ENCODE peak calls at places on chromosomes 5 and 9, in eight cellular contexts. K, P, B, V, D, W, O and I are unnamed samples.
A peak's percentile ranks its signal among the peaks of the same experiment; 100 is the strongest.

GRCh38 chr9:98146101-98146991 is 27.3 kb upstream of the TRIM14 start:
- DNase-seq in K (peak; percentile 20), P (no peak), B (no peak), V (peak; percentile 90), D (no peak), W (no peak), O (peak; percentile 92), I (peak; percentile 72)

GRCh38 chr9:35553670-35554543 is 51.2 kb upstream of the TESK1 start:
- DNase-seq in K (peak; percentile 84), P (no peak), B (peak; percentile 67), V (peak; percentile 68), D (peak; percentile 41), W (peak; percentile 84), O (peak; percentile 64), I (peak; percentile 63)

GRCh38 chr5:54440456-54440893 is 15.0 kb upstream of the HSPB3 start:
- DNase-seq in K (no peak), P (no peak), B (peak; percentile 87), V (no peak), D (no peak), W (no peak), O (no peak), I (no peak)

GRCh38 chr9:21141427-21141882 is at the start of gene IFNW1:
- DNase-seq in K (no peak), P (no peak), B (no peak), V (no peak), D (no peak), W (no peak), O (no peak), I (no peak)

GRCh38 chr9:133866946-133867345 is 125.2 kb downstream of the VAV2 start:
- DNase-seq in K (no peak), P (no peak), B (no peak), V (no peak), D (no peak), W (no peak), O (no peak), I (no peak)

GRCh38 chr5:53403758-53404157 is 76.7 kb upstream of the FST start:
- DNase-seq in K (no peak), P (no peak), B (no peak), V (no peak), D (peak; percentile 79), W (no peak), O (no peak), I (no peak)

GRCh38 chr5:54719384-54720306 is 202.1 kb downstream of the SNX18 start:
- DNase-seq in K (peak; percentile 74), P (no peak), B (no peak), V (no peak), D (peak; percentile 70), W (peak; percentile 31), O (peak; percentile 53), I (no peak)

GRCh38 chr5:100901851-100902341 is 1.2 kb downstream of the ST8SIA4 start:
- DNase-seq in K (peak; percentile 8), P (peak; percentile 50), B (peak; percentile 88), V (peak; percentile 37), D (no peak), W (peak; percentile 20), O (peak; percentile 32), I (no peak)

GRCh38 chr5:92780057-92780456 is 801.0 kb downstream of the NR2F1-AS1 start:
- DNase-seq in K (peak; percentile 26), P (no peak), B (no peak), V (no peak), D (no peak), W (no peak), O (no peak), I (no peak)

GRCh38 chr5:10354048-10354872 is 765 bp downstream of the MARCHF6 start:
- DNase-seq in K (peak; percentile 63), P (peak; percentile 29), B (peak; percentile 62), V (peak; percentile 69), D (peak; percentile 45), W (peak; percentile 49), O (peak; percentile 49), I (no peak)

GRCh38 chr5:142905375-142905774 is 135.2 kb downstream of the ARHGAP26 start:
- DNase-seq in K (no peak), P (no peak), B (no peak), V (no peak), D (no peak), W (no peak), O (no peak), I (no peak)

GRCh38 chr5:1329111-1329579 is 15.8 kb downstream of the CLPTM1L start:
- DNase-seq in K (no peak), P (no peak), B (no peak), V (no peak), D (no peak), W (no peak), O (no peak), I (no peak)

GRCh38 chr5:132962429-132962928 is 955 bp downstream of the AFF4 start:
- DNase-seq in K (peak; percentile 69), P (no peak), B (peak; percentile 56), V (peak; percentile 41), D (peak; percentile 72), W (peak; percentile 37), O (no peak), I (peak; percentile 33)

GRCh38 chr5:10524376-10525123 is 39.3 kb upstream of the ANKRD33B start:
- DNase-seq in K (no peak), P (no peak), B (no peak), V (no peak), D (peak; percentile 97), W (no peak), O (no peak), I (no peak)

GRCh38 chr5:77074745-77075144 is 12.3 kb downstream of the ZBED3 start:
- DNase-seq in K (no peak), P (no peak), B (no peak), V (no peak), D (no peak), W (no peak), O (no peak), I (no peak)

GRCh38 chr5:77077821-77078176 is 9.3 kb downstream of the ZBED3 start:
- DNase-seq in K (no peak), P (no peak), B (no peak), V (no peak), D (no peak), W (no peak), O (no peak), I (no peak)

GRCh38 chr5:77080905-77081304 is 6.2 kb downstream of the ZBED3 start:
- DNase-seq in K (no peak), P (no peak), B (no peak), V (no peak), D (no peak), W (no peak), O (no peak), I (no peak)

GRCh38 chr5:77073667-77074066 is 13.4 kb downstream of the ZBED3 start:
- DNase-seq in K (no peak), P (no peak), B (no peak), V (no peak), D (peak; percentile 52), W (no peak), O (no peak), I (no peak)

DNA sequence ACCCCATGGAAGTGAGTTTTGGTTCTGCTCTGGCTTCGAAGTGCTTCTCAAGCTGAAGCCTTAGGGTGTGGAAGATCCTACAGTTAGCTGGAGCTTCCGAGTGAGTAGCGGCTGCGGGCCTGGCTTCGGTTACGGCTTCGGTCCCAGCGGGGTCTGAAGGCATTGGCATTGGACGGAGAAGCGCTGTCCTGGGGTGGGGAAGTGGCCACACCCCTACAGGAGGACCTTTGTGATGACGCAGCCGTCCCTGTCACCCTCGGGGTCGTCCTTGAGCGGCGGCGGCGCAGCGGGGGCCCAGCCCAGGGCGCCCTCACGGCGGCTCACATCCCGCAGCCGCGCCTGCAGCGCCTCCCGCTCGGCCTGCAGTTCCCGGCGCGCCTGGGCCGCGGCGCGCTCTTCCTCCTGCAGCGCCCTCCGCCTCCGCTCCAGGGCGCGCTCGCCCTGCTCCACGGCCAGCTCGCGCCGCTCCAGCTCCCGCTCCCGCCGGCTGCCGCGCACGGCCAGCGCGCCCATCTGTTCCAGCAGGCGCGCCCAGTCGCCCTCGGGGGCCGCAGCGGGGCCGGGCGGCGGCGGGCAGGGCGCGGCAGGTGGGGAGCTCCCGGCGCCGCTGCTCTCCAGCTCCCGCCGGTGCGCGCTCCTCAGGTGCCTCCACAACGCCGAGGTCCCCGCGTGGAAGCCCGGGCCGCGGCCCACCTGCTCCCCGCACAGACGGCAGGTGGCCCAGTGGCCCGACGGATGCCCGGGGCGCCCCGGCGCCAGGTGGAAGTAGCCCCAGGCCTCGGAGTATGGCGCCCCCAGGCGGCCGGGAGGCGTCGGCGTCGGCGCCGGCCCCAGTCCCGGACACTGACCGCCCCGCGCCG is 9.9 kb downstream of the ZBED3 start:
- DNase-seq in K (peak; percentile 90), P (peak; percentile 37), B (peak; percentile 40), V (peak; percentile 70), D (peak; percentile 49), W (peak; percentile 73), O (peak; percentile 79), I (peak; percentile 70)
- TF ChIP-seq CTCF in K (peak; percentile 84), P (peak; percentile 70), B (peak; percentile 67), V (peak; percentile 61), D (peak; percentile 24), W (peak; percentile 28), O (no peak), I (peak; percentile 54)

DNA sequence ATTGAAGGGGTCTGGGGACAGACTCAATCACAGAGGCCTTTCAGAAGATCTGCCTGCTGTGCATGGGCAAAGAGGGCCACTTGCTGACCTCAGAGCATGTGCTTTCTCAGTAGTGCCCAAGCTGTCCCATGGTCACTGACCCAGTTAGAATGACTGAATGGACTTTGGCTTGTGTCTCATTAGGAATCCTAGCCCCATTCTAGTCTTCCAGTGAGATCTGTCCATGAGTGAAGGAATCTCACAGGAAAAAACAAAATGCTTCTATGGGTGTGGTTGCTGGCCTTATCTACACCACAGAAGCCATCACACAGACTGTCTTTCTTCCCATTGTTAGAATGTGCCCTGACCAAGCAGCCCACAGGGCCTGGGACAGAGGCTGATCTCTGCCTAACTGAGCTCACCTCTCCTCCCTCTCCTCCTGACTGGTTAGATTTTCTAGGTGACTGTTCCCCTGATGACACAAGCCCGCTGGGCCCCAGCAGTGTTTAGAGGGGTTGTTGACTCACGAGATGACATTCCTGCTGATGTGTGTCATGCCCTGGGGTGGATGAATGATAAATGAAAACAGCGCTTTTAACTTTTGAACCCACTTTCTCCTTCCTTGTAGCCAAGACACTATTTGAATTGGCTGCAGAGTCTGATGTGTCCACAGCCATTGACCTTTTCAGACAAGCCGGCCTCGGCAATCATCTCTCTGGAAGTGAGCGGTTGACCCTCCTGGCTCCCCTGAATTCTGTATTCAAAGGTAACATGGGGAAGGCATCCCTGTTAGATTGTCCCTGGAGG is 24.7 kb downstream of the TGFBI start:
- DNase-seq in K (no peak), P (no peak), B (no peak), V (no peak), D (peak; percentile 96), W (no peak), O (no peak), I (no peak)
- H3K36me3 ChIP-seq in K (no peaks in the 10 kb centered on the region), P (no peaks in the 10 kb centered on the region), B (no peaks in the 10 kb centered on the region), V (no peaks in the 10 kb centered on the region), D (peaks cover 52% of the 10 kb centered on the region), W (no peaks in the 10 kb centered on the region), O (peaks cover 20% of the 10 kb centered on the region), I (no peaks in the 10 kb centered on the region)

GRCh38 chr5:110770286-110770685 is 31.5 kb downstream of the SLC25A46 start:
- DNase-seq in K (no peak), P (no peak), B (no peak), V (no peak), D (no peak), W (no peak), O (no peak), I (no peak)
- H3K4me3 ChIP-seq in K (no peak overlapping the region), P (no peak overlapping the region), B (no peak overlapping the region), V (no peak overlapping the region), D (no peak overlapping the region), W (no peak overlapping the region), O (no peak overlapping the region), I (no peak overlapping the region)

DNA sequence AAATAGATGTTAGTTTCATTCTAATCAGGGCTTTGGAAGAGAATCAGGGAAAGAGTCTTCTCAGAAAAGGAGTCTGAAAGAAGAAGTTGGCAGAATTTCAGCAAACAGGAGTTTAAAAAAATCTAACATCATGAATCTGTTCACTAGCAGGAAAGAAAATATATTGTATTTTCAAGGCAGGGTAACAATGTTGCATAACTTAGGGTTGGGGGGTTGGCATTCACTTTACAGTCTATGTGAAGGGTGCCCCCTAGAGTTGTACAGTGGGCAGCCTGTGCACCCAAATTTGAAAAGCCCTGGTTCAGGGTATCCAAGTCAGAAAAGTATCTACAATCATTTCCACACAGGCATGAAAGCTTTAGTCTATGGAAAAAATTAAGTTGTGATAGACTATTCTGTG is 348.4 kb upstream of the SLC30A5 start:
- DNase-seq in K (no peak), P (no peak), B (no peak), V (no peak), D (no peak), W (no peak), O (no peak), I (no peak)
- TF ChIP-seq CTCF in K (peak; percentile 39), P (no peak), B (peak; percentile 47), V (no peak), D (no peak), W (no peak), O (no peak), I (no peak)